ENCODE peak calls at places on chromosome 12, in nine cellular contexts. One of them, this sample, is unnamed.

GRCh38 chr12:75766263-75767160 is 255.1 kb upstream of the KRR1 start:
- DNase-seq in stimulated activated CD8-positive, alpha-beta memory T cell treated with anti-CD3 and anti-CD28 coated beads, Interleukin-15, amount 100 ng/mL, for 24 hours: no peak
- DNase-seq in HL-60: no peak
- DNase-seq in GM13977: no peak
- DNase-seq in B cell: no peak
- DNase-seq in NCI-H2081: no peak
- DNase-seq in endothelial cell: no peak
- DNase-seq in left lobe of liver: no peak
- DNase-seq in non-pigmented ciliary epithelial cell: peak
- DNase-seq in this sample: no peak

GRCh38 chr12:104669851-104670337 is 213.1 kb downstream of the CHST11 start:
- DNase-seq in NCI-H2081: no peak
- DNase-seq in left lobe of liver: no peak
- DNase-seq in endothelial cell: no peak
- DNase-seq in GM13977: peak
- DNase-seq in HL-60: peak
- DNase-seq in non-pigmented ciliary epithelial cell: no peak
- DNase-seq in stimulated activated CD8-positive, alpha-beta memory T cell treated with anti-CD3 and anti-CD28 coated beads, Interleukin-15, amount 100 ng/mL, for 24 hours: no peak
- DNase-seq in B cell: peak
- DNase-seq in this sample: peak

GRCh38 chr12:120999191-121000120 is 16.8 kb downstream of the C12orf43 start:
- DNase-seq in endothelial cell: no peak
- DNase-seq in NCI-H2081: no peak
- DNase-seq in stimulated activated CD8-positive, alpha-beta memory T cell treated with anti-CD3 and anti-CD28 coated beads, Interleukin-15, amount 100 ng/mL, for 24 hours: no peak
- DNase-seq in left lobe of liver: no peak
- DNase-seq in non-pigmented ciliary epithelial cell: no peak
- DNase-seq in HL-60: no peak
- DNase-seq in GM13977: no peak
- DNase-seq in B cell: no peak
- DNase-seq in this sample: peak

GRCh38 chr12:96578526-96579125 is 89.2 kb downstream of the CFAP54 start:
- DNase-seq in stimulated activated CD8-positive, alpha-beta memory T cell treated with anti-CD3 and anti-CD28 coated beads, Interleukin-15, amount 100 ng/mL, for 24 hours: no peak
- DNase-seq in endothelial cell: no peak
- DNase-seq in B cell: peak
- DNase-seq in HL-60: peak
- DNase-seq in non-pigmented ciliary epithelial cell: peak
- DNase-seq in left lobe of liver: no peak
- DNase-seq in GM13977: peak
- DNase-seq in NCI-H2081: peak
- DNase-seq in this sample: no peak

GRCh38 chr12:95168746-95169145 is 48.5 kb downstream of the FGD6 start:
- DNase-seq in endothelial cell: no peak
- DNase-seq in non-pigmented ciliary epithelial cell: no peak
- DNase-seq in left lobe of liver: no peak
- DNase-seq in GM13977: no peak
- DNase-seq in HL-60: no peak
- DNase-seq in stimulated activated CD8-positive, alpha-beta memory T cell treated with anti-CD3 and anti-CD28 coated beads, Interleukin-15, amount 100 ng/mL, for 24 hours: no peak
- DNase-seq in NCI-H2081: no peak
- DNase-seq in B cell: no peak
- DNase-seq in this sample: no peak

GRCh38 chr12:121170581-121171260 is 38.0 kb downstream of the P2RX7 start:
- DNase-seq in endothelial cell: no peak
- DNase-seq in HL-60: no peak
- DNase-seq in left lobe of liver: no peak
- DNase-seq in GM13977: no peak
- DNase-seq in B cell: no peak
- DNase-seq in non-pigmented ciliary epithelial cell: no peak
- DNase-seq in stimulated activated CD8-positive, alpha-beta memory T cell treated with anti-CD3 and anti-CD28 coated beads, Interleukin-15, amount 100 ng/mL, for 24 hours: no peak
- DNase-seq in NCI-H2081: no peak
- DNase-seq in this sample: no peak

GRCh38 chr12:18861287-18861858 is 123.5 kb downstream of the CAPZA3 start:
- DNase-seq in GM13977: no peak
- DNase-seq in non-pigmented ciliary epithelial cell: no peak
- DNase-seq in endothelial cell: no peak
- DNase-seq in left lobe of liver: no peak
- DNase-seq in NCI-H2081: no peak
- DNase-seq in stimulated activated CD8-positive, alpha-beta memory T cell treated with anti-CD3 and anti-CD28 coated beads, Interleukin-15, amount 100 ng/mL, for 24 hours: no peak
- DNase-seq in HL-60: no peak
- DNase-seq in B cell: no peak
- DNase-seq in this sample: no peak

GRCh38 chr12:132766380-132767085 is 4.9 kb upstream of the ANKLE2 start:
- DNase-seq in stimulated activated CD8-positive, alpha-beta memory T cell treated with anti-CD3 and anti-CD28 coated beads, Interleukin-15, amount 100 ng/mL, for 24 hours: no peak
- DNase-seq in HL-60: peak
- DNase-seq in B cell: no peak
- DNase-seq in endothelial cell: no peak
- DNase-seq in non-pigmented ciliary epithelial cell: no peak
- DNase-seq in GM13977: no peak
- DNase-seq in NCI-H2081: no peak
- DNase-seq in left lobe of liver: peak
- DNase-seq in this sample: peak

GRCh38 chr12:22728989-22729388 is 104.0 kb downstream of the ETNK1 start:
- DNase-seq in GM13977: no peak
- DNase-seq in left lobe of liver: no peak
- DNase-seq in non-pigmented ciliary epithelial cell: no peak
- DNase-seq in HL-60: no peak
- DNase-seq in B cell: no peak
- DNase-seq in endothelial cell: no peak
- DNase-seq in stimulated activated CD8-positive, alpha-beta memory T cell treated with anti-CD3 and anti-CD28 coated beads, Interleukin-15, amount 100 ng/mL, for 24 hours: no peak
- DNase-seq in NCI-H2081: no peak
- DNase-seq in this sample: no peak

GRCh38 chr12:93419388-93420034 is 22.2 kb downstream of the UBE2N start:
- DNase-seq in B cell: peak
- DNase-seq in left lobe of liver: no peak
- DNase-seq in non-pigmented ciliary epithelial cell: no peak
- DNase-seq in GM13977: peak
- DNase-seq in HL-60: no peak
- DNase-seq in endothelial cell: no peak
- DNase-seq in NCI-H2081: peak
- DNase-seq in stimulated activated CD8-positive, alpha-beta memory T cell treated with anti-CD3 and anti-CD28 coated beads, Interleukin-15, amount 100 ng/mL, for 24 hours: no peak
- DNase-seq in this sample: no peak

GRCh38 chr12:123075092-123075491 is 75.8 kb downstream of the PITPNM2 start:
- DNase-seq in stimulated activated CD8-positive, alpha-beta memory T cell treated with anti-CD3 and anti-CD28 coated beads, Interleukin-15, amount 100 ng/mL, for 24 hours: no peak
- DNase-seq in NCI-H2081: no peak
- DNase-seq in left lobe of liver: no peak
- DNase-seq in B cell: no peak
- DNase-seq in endothelial cell: no peak
- DNase-seq in GM13977: no peak
- DNase-seq in HL-60: no peak
- DNase-seq in non-pigmented ciliary epithelial cell: no peak
- DNase-seq in this sample: no peak

This sample was measured in spleen.